ENCODE peak calls at places on chromosomes 4 and X, in ten cellular contexts. One of them, this sample, is unnamed.

GRCh38 chrX:115013705-115014104 is 3.7 kb downstream of the IL13RA2 start:
- DNase-seq in SK-N-SH: no peak
- DNase-seq in A549: peak
- DNase-seq in HepG2: no peak
- DNase-seq in upper lobe of left lung: no peak
- DNase-seq in transverse colon: no peak
- DNase-seq in esophagus muscularis mucosa: no peak
- DNase-seq in stomach: no peak
- DNase-seq in suprapubic skin: no peak
- DNase-seq in sigmoid colon: no peak
- DNase-seq in this sample: no peak

GRCh38 chr4:146548443-146548842 is 26.7 kb upstream of the SLC10A7 start:
- DNase-seq in HepG2: no peak
- DNase-seq in suprapubic skin: no peak
- DNase-seq in A549: no peak
- DNase-seq in sigmoid colon: no peak
- DNase-seq in esophagus muscularis mucosa: no peak
- DNase-seq in SK-N-SH: no peak
- DNase-seq in upper lobe of left lung: no peak
- DNase-seq in transverse colon: no peak
- DNase-seq in stomach: no peak
- DNase-seq in this sample: no peak

GRCh38 chrX:52271212-52271611 is 86.5 kb downstream of the MAGED4 start:
- DNase-seq in sigmoid colon: no peak
- DNase-seq in upper lobe of left lung: no peak
- DNase-seq in transverse colon: no peak
- DNase-seq in SK-N-SH: no peak
- DNase-seq in suprapubic skin: no peak
- DNase-seq in stomach: no peak
- DNase-seq in esophagus muscularis mucosa: no peak
- DNase-seq in A549: peak
- DNase-seq in HepG2: no peak
- DNase-seq in this sample: no peak

GRCh38 chrX:129842510-129843208 is 1.0 kb downstream of the ZDHHC9 start:
- DNase-seq in HepG2: peak
- DNase-seq in esophagus muscularis mucosa: no peak
- DNase-seq in suprapubic skin: no peak
- DNase-seq in SK-N-SH: peak
- DNase-seq in upper lobe of left lung: no peak
- DNase-seq in stomach: peak
- DNase-seq in A549: peak
- DNase-seq in sigmoid colon: peak
- DNase-seq in transverse colon: peak
- DNase-seq in this sample: peak

GRCh38 chr4:37687175-37687525 is 974 bp upstream of the RELL1 start:
- DNase-seq in A549: no peak
- DNase-seq in suprapubic skin: no peak
- DNase-seq in esophagus muscularis mucosa: peak
- DNase-seq in HepG2: no peak
- DNase-seq in sigmoid colon: no peak
- DNase-seq in upper lobe of left lung: no peak
- DNase-seq in transverse colon: no peak
- DNase-seq in SK-N-SH: no peak
- DNase-seq in stomach: no peak
- DNase-seq in this sample: no peak

GRCh38 chrX:150731795-150732194 is 38.6 kb downstream of the MTMR1 start:
- DNase-seq in suprapubic skin: no peak
- DNase-seq in HepG2: no peak
- DNase-seq in upper lobe of left lung: no peak
- DNase-seq in A549: no peak
- DNase-seq in esophagus muscularis mucosa: no peak
- DNase-seq in transverse colon: no peak
- DNase-seq in stomach: no peak
- DNase-seq in SK-N-SH: no peak
- DNase-seq in sigmoid colon: no peak
- DNase-seq in this sample: no peak

GRCh38 chr4:148447672-148448071 is 5.5 kb upstream of the NR3C2 start:
- DNase-seq in esophagus muscularis mucosa: no peak
- DNase-seq in transverse colon: no peak
- DNase-seq in SK-N-SH: no peak
- DNase-seq in suprapubic skin: no peak
- DNase-seq in sigmoid colon: no peak
- DNase-seq in stomach: no peak
- DNase-seq in upper lobe of left lung: no peak
- DNase-seq in HepG2: no peak
- DNase-seq in A549: no peak
- DNase-seq in this sample: no peak

GRCh38 chr4:112517067-112517588 is 1.1 kb upstream of the NEUROG2 start:
- DNase-seq in HepG2: no peak
- DNase-seq in A549: no peak
- DNase-seq in upper lobe of left lung: peak
- DNase-seq in esophagus muscularis mucosa: no peak
- DNase-seq in suprapubic skin: no peak
- DNase-seq in stomach: no peak
- DNase-seq in sigmoid colon: no peak
- DNase-seq in transverse colon: no peak
- DNase-seq in SK-N-SH: peak
- DNase-seq in this sample: no peak

GRCh38 chr4:36870121-36870520 is 374.4 kb upstream of the NWD2 start:
- DNase-seq in A549: no peak
- DNase-seq in stomach: no peak
- DNase-seq in SK-N-SH: no peak
- DNase-seq in suprapubic skin: no peak
- DNase-seq in upper lobe of left lung: no peak
- DNase-seq in transverse colon: no peak
- DNase-seq in sigmoid colon: no peak
- DNase-seq in esophagus muscularis mucosa: no peak
- DNase-seq in HepG2: no peak
- DNase-seq in this sample: no peak

GRCh38 chr4:149980941-149981340 is 97.3 kb upstream of the DCLK2 start:
- DNase-seq in transverse colon: peak
- DNase-seq in upper lobe of left lung: no peak
- DNase-seq in sigmoid colon: peak
- DNase-seq in HepG2: peak
- DNase-seq in SK-N-SH: peak
- DNase-seq in suprapubic skin: no peak
- DNase-seq in stomach: peak
- DNase-seq in A549: peak
- DNase-seq in esophagus muscularis mucosa: no peak
- DNase-seq in this sample: peak

GRCh38 chrX:65993915-65994460 is 45.9 kb downstream of the VSIG4 start:
- DNase-seq in esophagus muscularis mucosa: no peak
- DNase-seq in SK-N-SH: no peak
- DNase-seq in transverse colon: no peak
- DNase-seq in stomach: no peak
- DNase-seq in upper lobe of left lung: no peak
- DNase-seq in A549: no peak
- DNase-seq in suprapubic skin: no peak
- DNase-seq in sigmoid colon: no peak
- DNase-seq in HepG2: no peak
- DNase-seq in this sample: no peak

GRCh38 chrX:37755073-37755472 is 24.8 kb upstream of the CYBB start:
- DNase-seq in sigmoid colon: no peak
- DNase-seq in upper lobe of left lung: no peak
- DNase-seq in esophagus muscularis mucosa: no peak
- DNase-seq in transverse colon: peak
- DNase-seq in A549: no peak
- DNase-seq in SK-N-SH: no peak
- DNase-seq in stomach: no peak
- DNase-seq in HepG2: no peak
- DNase-seq in suprapubic skin: no peak
- DNase-seq in this sample: no peak

GRCh38 chrX:2427147-2427546 is 73.6 kb downstream of the DHRSX start:
- DNase-seq in HepG2: no peak
- DNase-seq in SK-N-SH: no peak
- DNase-seq in suprapubic skin: no peak
- DNase-seq in upper lobe of left lung: no peak
- DNase-seq in stomach: no peak
- DNase-seq in A549: no peak
- DNase-seq in sigmoid colon: no peak
- DNase-seq in esophagus muscularis mucosa: no peak
- DNase-seq in transverse colon: no peak
- DNase-seq in this sample: no peak

GRCh38 chr4:162853788-162854187 is 312.9 kb downstream of the NAF1 start:
- DNase-seq in esophagus muscularis mucosa: no peak
- DNase-seq in suprapubic skin: no peak
- DNase-seq in HepG2: no peak
- DNase-seq in transverse colon: no peak
- DNase-seq in A549: no peak
- DNase-seq in SK-N-SH: no peak
- DNase-seq in stomach: no peak
- DNase-seq in sigmoid colon: no peak
- DNase-seq in upper lobe of left lung: no peak
- DNase-seq in this sample: no peak

GRCh38 chr4:8688041-8688907 is 95.7 kb downstream of the CPZ start:
- DNase-seq in esophagus muscularis mucosa: no peak
- DNase-seq in HepG2: no peak
- DNase-seq in transverse colon: peak
- DNase-seq in A549: peak
- DNase-seq in suprapubic skin: peak
- DNase-seq in sigmoid colon: peak
- DNase-seq in stomach: no peak
- DNase-seq in upper lobe of left lung: peak
- DNase-seq in SK-N-SH: peak
- DNase-seq in this sample: no peak

GRCh38 chr4:78018271-78019049 is 38.7 kb upstream of the FRAS1 start:
- DNase-seq in A549: no peak
- DNase-seq in SK-N-SH: no peak
- DNase-seq in stomach: no peak
- DNase-seq in transverse colon: no peak
- DNase-seq in HepG2: no peak
- DNase-seq in suprapubic skin: no peak
- DNase-seq in esophagus muscularis mucosa: no peak
- DNase-seq in sigmoid colon: no peak
- DNase-seq in upper lobe of left lung: no peak
- DNase-seq in this sample: no peak

GRCh38 chr4:159946983-159947645 is 844.2 kb downstream of the RAPGEF2 start:
- DNase-seq in upper lobe of left lung: no peak
- DNase-seq in A549: peak
- DNase-seq in sigmoid colon: no peak
- DNase-seq in transverse colon: no peak
- DNase-seq in SK-N-SH: peak
- DNase-seq in suprapubic skin: no peak
- DNase-seq in esophagus muscularis mucosa: no peak
- DNase-seq in stomach: no peak
- DNase-seq in HepG2: peak
- DNase-seq in this sample: no peak

GRCh38 chr4:164440196-164440595 is 313.7 kb upstream of the SMIM31 start:
- DNase-seq in sigmoid colon: no peak
- DNase-seq in A549: no peak
- DNase-seq in HepG2: no peak
- DNase-seq in SK-N-SH: no peak
- DNase-seq in esophagus muscularis mucosa: no peak
- DNase-seq in transverse colon: no peak
- DNase-seq in suprapubic skin: no peak
- DNase-seq in stomach: no peak
- DNase-seq in upper lobe of left lung: no peak
- DNase-seq in this sample: no peak

GRCh38 chr4:123554263-123554662 is 157.7 kb downstream of the SPRY1 start:
- DNase-seq in upper lobe of left lung: no peak
- DNase-seq in sigmoid colon: no peak
- DNase-seq in suprapubic skin: no peak
- DNase-seq in HepG2: no peak
- DNase-seq in A549: no peak
- DNase-seq in esophagus muscularis mucosa: no peak
- DNase-seq in SK-N-SH: no peak
- DNase-seq in transverse colon: no peak
- DNase-seq in stomach: no peak
- DNase-seq in this sample: no peak

GRCh38 chr4:183443609-183444148 is 757 bp upstream of the CDKN2AIP start:
- DNase-seq in SK-N-SH: no peak
- DNase-seq in HepG2: no peak
- DNase-seq in sigmoid colon: peak
- DNase-seq in suprapubic skin: peak
- DNase-seq in transverse colon: no peak
- DNase-seq in stomach: no peak
- DNase-seq in A549: no peak
- DNase-seq in upper lobe of left lung: no peak
- DNase-seq in esophagus muscularis mucosa: peak
- DNase-seq in this sample: peak
- TF ChIP-seq EP300 in SK-N-SH: no peak
- TF ChIP-seq EP300 in HepG2: no peak
- TF ChIP-seq EP300 in sigmoid colon: no peak
- TF ChIP-seq EP300 in suprapubic skin: no peak
- TF ChIP-seq EP300 in transverse colon: no peak
- TF ChIP-seq EP300 in stomach: no peak
- TF ChIP-seq EP300 in A549: no peak
- TF ChIP-seq EP300 in upper lobe of left lung: no peak
- TF ChIP-seq EP300 in esophagus muscularis mucosa: no peak
- TF ChIP-seq EP300 in this sample: no peak

DNA sequence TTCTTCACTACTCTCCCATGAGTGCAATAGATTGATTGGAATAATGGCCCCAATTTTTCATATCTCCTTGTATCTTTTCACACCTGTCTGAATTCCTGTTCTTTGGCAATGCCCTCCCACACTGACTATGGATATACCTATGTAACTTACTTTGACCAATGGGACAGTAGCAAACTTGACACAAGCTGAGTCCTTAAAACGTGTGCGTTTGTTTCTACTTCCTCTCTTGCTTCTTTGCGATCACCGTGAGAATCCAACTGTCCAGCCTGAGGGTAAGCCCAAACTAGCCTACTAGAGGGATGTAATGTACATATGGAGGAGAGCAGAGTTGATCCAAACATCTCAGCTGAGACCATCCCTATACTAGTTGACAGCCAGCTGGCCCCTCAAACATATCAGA is 19.3 kb downstream of the TEC start:
- DNase-seq in sigmoid colon: no peak
- DNase-seq in upper lobe of left lung: no peak
- DNase-seq in A549: no peak
- DNase-seq in stomach: no peak
- DNase-seq in transverse colon: no peak
- DNase-seq in HepG2: no peak
- DNase-seq in esophagus muscularis mucosa: no peak
- DNase-seq in SK-N-SH: no peak
- DNase-seq in suprapubic skin: no peak
- DNase-seq in this sample: no peak
- TF ChIP-seq EP300 in sigmoid colon: no peak
- TF ChIP-seq EP300 in upper lobe of left lung: no peak
- TF ChIP-seq EP300 in A549: no peak
- TF ChIP-seq EP300 in stomach: no peak
- TF ChIP-seq EP300 in transverse colon: no peak
- TF ChIP-seq EP300 in HepG2: no peak
- TF ChIP-seq EP300 in esophagus muscularis mucosa: no peak
- TF ChIP-seq EP300 in SK-N-SH: no peak
- TF ChIP-seq EP300 in suprapubic skin: no peak
- TF ChIP-seq EP300 in this sample: no peak

GRCh38 chr4:139208404-139208945 is 31.5 kb upstream of the ELF2 start:
- DNase-seq in HepG2: peak
- DNase-seq in A549: no peak
- DNase-seq in sigmoid colon: peak
- DNase-seq in esophagus muscularis mucosa: no peak
- DNase-seq in stomach: no peak
- DNase-seq in SK-N-SH: no peak
- DNase-seq in upper lobe of left lung: no peak
- DNase-seq in suprapubic skin: no peak
- DNase-seq in transverse colon: no peak
- DNase-seq in this sample: peak
- TF ChIP-seq EP300 in HepG2: no peak
- TF ChIP-seq EP300 in A549: no peak
- TF ChIP-seq EP300 in sigmoid colon: no peak
- TF ChIP-seq EP300 in esophagus muscularis mucosa: no peak
- TF ChIP-seq EP300 in stomach: no peak
- TF ChIP-seq EP300 in SK-N-SH: no peak
- TF ChIP-seq EP300 in upper lobe of left lung: no peak
- TF ChIP-seq EP300 in suprapubic skin: no peak
- TF ChIP-seq EP300 in transverse colon: peak
- TF ChIP-seq EP300 in this sample: peak

GRCh38 chr4:168353746-168354145 is 35.2 kb upstream of the DDX60 start:
- DNase-seq in upper lobe of left lung: no peak
- DNase-seq in HepG2: no peak
- DNase-seq in esophagus muscularis mucosa: no peak
- DNase-seq in suprapubic skin: no peak
- DNase-seq in A549: no peak
- DNase-seq in stomach: no peak
- DNase-seq in sigmoid colon: no peak
- DNase-seq in SK-N-SH: no peak
- DNase-seq in transverse colon: no peak
- DNase-seq in this sample: no peak
- TF ChIP-seq EP300 in upper lobe of left lung: no peak
- TF ChIP-seq EP300 in HepG2: no peak
- TF ChIP-seq EP300 in esophagus muscularis mucosa: no peak
- TF ChIP-seq EP300 in suprapubic skin: no peak
- TF ChIP-seq EP300 in A549: no peak
- TF ChIP-seq EP300 in stomach: no peak
- TF ChIP-seq EP300 in sigmoid colon: no peak
- TF ChIP-seq EP300 in SK-N-SH: no peak
- TF ChIP-seq EP300 in transverse colon: no peak
- TF ChIP-seq EP300 in this sample: no peak

This sample was measured in tibial nerve.